ENCODE peak calls at places on chromosome 15, in six cellular contexts. P, X, Y, S, Q and N are unnamed samples.

GRCh38 chr15:78714890-78715289 is 73.9 kb upstream of the CHRNB4 start:
- DNase-seq in S (peak), X (peak), P (no peak), Q (no peak), Y (no peak), N (peak)

GRCh38 chr15:57146394-57147140 is 228.1 kb downstream of the TCF12 start:
- DNase-seq in Q (no peak), S (peak), Y (no peak), X (peak), P (peak), N (no peak)

GRCh38 chr15:23647421-23648375 is at the start of gene MAGEL2:
- DNase-seq in P (no peak), S (no peak), X (no peak), Q (peak), Y (no peak), N (no peak)

GRCh38 chr15:51726302-51727073 is 11.0 kb downstream of the LYSMD2 start:
- DNase-seq in Q (no peak), X (peak), P (peak), S (no peak), Y (no peak), N (peak)

GRCh38 chr15:84819291-84819768 is 2.2 kb downstream of the ALPK3 start:
- DNase-seq in Y (no peak), P (no peak), X (no peak), S (no peak), Q (no peak), N (no peak)

GRCh38 chr15:28921925-28922711 is 36.3 kb downstream of the APBA2 start:
- DNase-seq in S (no peak), X (no peak), Y (no peak), Q (no peak), P (no peak), N (no peak)

GRCh38 chr15:59371458-59372351 is 966 bp downstream of the MYO1E start:
- DNase-seq in P (peak), S (no peak), Q (peak), Y (no peak), X (no peak), N (peak)

GRCh38 chr15:43550527-43551363 is 33.3 kb downstream of the MAP1A start:
- DNase-seq in Y (no peak), S (no peak), Q (no peak), X (no peak), P (no peak), N (peak)

GRCh38 chr15:58297639-58298038 is 134.2 kb upstream of the LIPC start:
- DNase-seq in P (no peak), Y (no peak), Q (no peak), S (no peak), X (no peak), N (no peak)

GRCh38 chr15:69042531-69042930 is 28.0 kb downstream of the NOX5 start:
- DNase-seq in Q (no peak), P (no peak), S (no peak), X (no peak), Y (no peak), N (no peak)

GRCh38 chr15:85525755-85526154 is 145.4 kb downstream of the AKAP13 start:
- DNase-seq in X (no peak), P (no peak), S (no peak), Q (no peak), Y (no peak), N (no peak)

GRCh38 chr15:84648539-84648938 is 5.5 kb downstream of the WDR73 start:
- DNase-seq in Q (no peak), Y (no peak), X (no peak), P (no peak), S (no peak), N (no peak)

GRCh38 chr15:25641762-25642161 is 202.9 kb upstream of the UBE3A start:
- DNase-seq in P (no peak), X (no peak), Y (no peak), S (no peak), Q (no peak), N (no peak)

GRCh38 chr15:84929795-84930371 is 45.4 kb downstream of the SLC28A1 start:
- DNase-seq in Q (no peak), X (peak), Y (no peak), S (no peak), P (no peak), N (no peak)

GRCh38 chr15:55343168-55343567 is 24.1 kb downstream of the PIGB start:
- DNase-seq in S (no peak), X (no peak), Q (no peak), P (no peak), Y (no peak), N (no peak)

GRCh38 chr15:86079491-86080266 is at the start of gene AGBL1:
- DNase-seq in X (no peak), S (no peak), Q (no peak), Y (no peak), P (no peak), N (no peak)

GRCh38 chr15:53869044-53869805 is 109.0 kb upstream of the UNC13C start:
- DNase-seq in Y (no peak), P (no peak), S (no peak), X (no peak), Q (no peak), N (peak)

GRCh38 chr15:37121492-37121891 is 21.1 kb upstream of the MEIS2 start:
- DNase-seq in Y (no peak), P (no peak), S (no peak), X (no peak), Q (no peak), N (no peak)

GRCh38 chr15:58053236-58054153 is 12.0 kb downstream of the ALDH1A2 start:
- DNase-seq in Q (no peak), X (no peak), P (no peak), S (no peak), Y (no peak), N (no peak)

GRCh38 chr15:49621327-49622210 is 721 bp downstream of the DTWD1 start:
- DNase-seq in P (no peak), Q (no peak), Y (no peak), S (no peak), X (no peak), N (no peak)

GRCh38 chr15:68507447-68507846 is 71.3 kb upstream of the CORO2B start:
- DNase-seq in X (no peak), Q (no peak), Y (no peak), S (no peak), P (no peak), N (no peak)

GRCh38 chr15:70308011-70308761 is 210.5 kb upstream of the TLE3 start:
- DNase-seq in P (peak), X (no peak), Y (no peak), S (no peak), Q (no peak), N (no peak)